ENCODE peak calls at places on chromosomes 6 and 20, in four cellular contexts. One of them, this sample, is unnamed.

GRCh38 chr6:7106215-7106751 is 1.5 kb upstream of the RREB1 start:
- DNase-seq in T-helper 1 cell: no peak
- DNase-seq in ELF-1: peak
- DNase-seq in NCI-H1092 treated with DMSO at 0.1 percent for 48 hours: no peak
- DNase-seq in this sample: no peak

GRCh38 chr6:97462031-97462430 is 179.0 kb upstream of the MMS22L start:
- DNase-seq in ELF-1: no peak
- DNase-seq in NCI-H1092 treated with DMSO at 0.1 percent for 48 hours: no peak
- DNase-seq in T-helper 1 cell: no peak
- DNase-seq in this sample: no peak

GRCh38 chr6:42970859-42971612 is 7.9 kb downstream of the PEX6 start:
- DNase-seq in T-helper 1 cell: no peak
- DNase-seq in NCI-H1092 treated with DMSO at 0.1 percent for 48 hours: no peak
- DNase-seq in ELF-1: peak
- DNase-seq in this sample: no peak

GRCh38 chr6:166554316-166554715 is 32.2 kb downstream of the RAMACL start:
- DNase-seq in ELF-1: no peak
- DNase-seq in T-helper 1 cell: no peak
- DNase-seq in NCI-H1092 treated with DMSO at 0.1 percent for 48 hours: no peak
- DNase-seq in this sample: no peak

GRCh38 chr20:37615507-37616425 is 78.1 kb upstream of the CTNNBL1 start:
- DNase-seq in T-helper 1 cell: no peak
- DNase-seq in ELF-1: peak
- DNase-seq in NCI-H1092 treated with DMSO at 0.1 percent for 48 hours: no peak
- DNase-seq in this sample: no peak

GRCh38 chr20:63178889-63179751 is 36.8 kb downstream of the YTHDF1 start:
- DNase-seq in NCI-H1092 treated with DMSO at 0.1 percent for 48 hours: peak
- DNase-seq in T-helper 1 cell: peak
- DNase-seq in ELF-1: peak
- DNase-seq in this sample: peak

GRCh38 chr6:41555326-41556300 is 9.4 kb downstream of the FOXP4 start:
- DNase-seq in ELF-1: no peak
- DNase-seq in NCI-H1092 treated with DMSO at 0.1 percent for 48 hours: no peak
- DNase-seq in T-helper 1 cell: no peak
- DNase-seq in this sample: no peak

GRCh38 chr6:33000053-33000452 is 9.3 kb downstream of the HLA-DOA start:
- DNase-seq in T-helper 1 cell: no peak
- DNase-seq in NCI-H1092 treated with DMSO at 0.1 percent for 48 hours: peak
- DNase-seq in ELF-1: peak
- DNase-seq in this sample: no peak

GRCh38 chr20:2379511-2380229 is 1.0 kb upstream of the TGM6 start:
- DNase-seq in ELF-1: peak
- DNase-seq in T-helper 1 cell: no peak
- DNase-seq in NCI-H1092 treated with DMSO at 0.1 percent for 48 hours: no peak
- DNase-seq in this sample: no peak

GRCh38 chr6:89084542-89084941 is 4.0 kb downstream of the PNRC1 start:
- DNase-seq in ELF-1: no peak
- DNase-seq in NCI-H1092 treated with DMSO at 0.1 percent for 48 hours: no peak
- DNase-seq in T-helper 1 cell: no peak
- DNase-seq in this sample: no peak

GRCh38 chr20:55500130-55500529 is 505.2 kb downstream of the CBLN4 start:
- DNase-seq in ELF-1: no peak
- DNase-seq in T-helper 1 cell: no peak
- DNase-seq in NCI-H1092 treated with DMSO at 0.1 percent for 48 hours: no peak
- DNase-seq in this sample: no peak